ENCODE peak calls at places on chromosomes 13 and 19, in seven cellular contexts. C is HCT116, T is H1, B is K562, H is SK-N-SH, O is GM12878, K is HepG2. W is an unnamed sample.

GRCh38 chr19:22326219-22326618 is 40.0 kb downstream of the ZNF729 start:
- DNase-seq in C (no peak), T (no peak), B (no peak), H (no peak), O (no peak), K (no peak), W (peak; percentile 9)

GRCh38 chr13:49615844-49616687 is 12.2 kb upstream of the ARL11 start:
- DNase-seq in C (no peak), T (no peak), B (no peak), H (no peak), O (no peak), K (no peak), W (no peak)

GRCh38 chr13:100645382-100645781 is 29.2 kb downstream of the TMTC4 start:
- DNase-seq in C (no peak), T (no peak), B (no peak), H (no peak), O (no peak), K (no peak), W (no peak)

GRCh38 chr19:1122972-1123363 is 19.2 kb downstream of the GPX4 start:
- DNase-seq in C (peak; percentile 55), T (no peak), B (peak; percentile 99), H (peak; percentile 99), O (no peak), K (peak; percentile 29), W (peak; percentile 86)

GRCh38 chr13:37109080-37109678 is 3.7 kb upstream of the CSNK1A1L start:
- DNase-seq in C (no peak), T (no peak), B (no peak), H (peak; percentile 26), O (no peak), K (peak; percentile 3), W (peak; percentile 48)

GRCh38 chr19:55459950-55460657 is 1.3 kb downstream of the ISOC2 start:
- DNase-seq in C (no peak), T (no peak), B (no peak), H (peak; percentile 52), O (no peak), K (peak; percentile 62), W (no peak)

GRCh38 chr13:27170521-27171243 is 929 bp downstream of the USP12 start:
- DNase-seq in C (peak; percentile 8), T (no peak), B (peak; percentile 32), H (no peak), O (no peak), K (peak; percentile 33), W (peak; percentile 52)

GRCh38 chr19:54164369-54165068 is 5.0 kb upstream of the LENG1 start:
- DNase-seq in C (peak; percentile 39), T (peak; percentile 76), B (peak; percentile 94), H (no peak), O (no peak), K (no peak), W (no peak)

GRCh38 chr19:16273005-16273404 is 51.6 kb upstream of the KLF2 start:
- DNase-seq in C (no peak), T (no peak), B (no peak), H (no peak), O (no peak), K (no peak), W (no peak)

GRCh38 chr19:56866563-56866962 is 26.0 kb upstream of the PEG3 start:
- DNase-seq in C (no peak), T (no peak), B (no peak), H (peak; percentile 17), O (no peak), K (no peak), W (no peak)

GRCh38 chr19:390386-391198 is 18.4 kb downstream of the C2CD4C start:
- DNase-seq in C (no peak), T (no peak), B (no peak), H (peak; percentile 39), O (no peak), K (no peak), W (no peak)

GRCh38 chr19:53195265-53195879 is 2.2 kb upstream of the ZNF665 start:
- DNase-seq in C (peak; percentile 42), T (no peak), B (peak; percentile 59), H (peak; percentile 66), O (peak; percentile 27), K (peak; percentile 67), W (peak; percentile 35)

GRCh38 chr13:36310417-36311108 is 12.9 kb upstream of the CCDC169 start:
- DNase-seq in C (no peak), T (no peak), B (no peak), H (no peak), O (no peak), K (no peak), W (no peak)

GRCh38 chr13:50116430-50116973 is 101.3 kb downstream of the KCNRG start:
- DNase-seq in C (no peak), T (no peak), B (no peak), H (no peak), O (no peak), K (no peak), W (no peak)

GRCh38 chr13:40152145-40152544 is 496.7 kb downstream of the COG6 start:
- DNase-seq in C (peak; percentile 54), T (no peak), B (no peak), H (no peak), O (no peak), K (no peak), W (no peak)

GRCh38 chr19:17727843-17728242 is 8.6 kb downstream of the MAP1S start:
- DNase-seq in C (no peak), T (no peak), B (no peak), H (no peak), O (no peak), K (no peak), W (no peak)

GRCh38 chr13:64540468-64540867 is 2689.7 kb downstream of the PCDH9 start:
- DNase-seq in C (no peak), T (no peak), B (no peak), H (no peak), O (no peak), K (no peak), W (no peak)

GRCh38 chr19:369876-370275 is 25.3 kb upstream of the MIER2 start:
- DNase-seq in C (no peak), T (no peak), B (no peak), H (no peak), O (no peak), K (no peak), W (no peak)

GRCh38 chr13:112457485-112457884 is 81.3 kb downstream of the SPACA7 start:
- DNase-seq in C (no peak), T (no peak), B (no peak), H (no peak), O (no peak), K (no peak), W (no peak)

GRCh38 chr19:45424191-45425058 is 708 bp upstream of the ERCC1 start:
- DNase-seq in C (peak; percentile 91), T (no peak), B (peak; percentile 69), H (peak; percentile 67), O (no peak), K (peak; percentile 86), W (no peak)

GRCh38 chr19:926595-927043 is 784 bp downstream of the ARID3A start:
- DNase-seq in C (no peak), T (no peak), B (no peak), H (no peak), O (no peak), K (no peak), W (no peak)

GRCh38 chr19:33407716-33408115 is 34.2 kb downstream of the CEBPG start:
- DNase-seq in C (no peak), T (no peak), B (no peak), H (peak; percentile 30), O (no peak), K (no peak), W (no peak)

GRCh38 chr19:39413269-39413902 is 917 bp downstream of the PLEKHG2 start:
- DNase-seq in C (no peak), T (no peak), B (peak; percentile 70), H (peak; percentile 88), O (no peak), K (no peak), W (peak; percentile 48)

DNA sequence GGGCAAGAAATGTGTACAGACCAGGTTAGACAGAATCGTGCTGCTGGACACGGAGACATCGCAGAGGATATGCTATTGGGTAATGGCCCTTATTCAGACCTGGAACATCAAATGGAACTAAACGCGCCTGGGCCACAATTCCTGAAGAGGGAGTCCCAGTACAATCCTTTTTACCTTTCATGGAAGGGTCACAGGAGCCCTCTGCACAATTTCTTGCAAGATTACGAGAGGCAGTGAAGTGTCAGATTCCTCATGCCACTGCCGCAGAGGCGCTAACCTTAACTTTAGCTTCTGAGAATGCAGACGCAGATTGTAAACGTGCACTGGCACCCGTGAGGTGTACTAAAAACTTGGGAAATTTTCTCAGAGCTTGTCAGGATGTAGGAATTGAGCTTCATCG is 18.1 kb downstream of the CLEC4M start:
- DNase-seq in C (no peak), T (no peak), B (no peak), H (no peak), O (no peak), K (no peak), W (no peak)
- TF ChIP-seq JUND in C (no peak), T (no peak), B (no peak), H (no peak), O (no peak), K (no peak), W (no peak)

GRCh38 chr13:28373803-28374202 is 121.1 kb downstream of the FLT1 start:
- DNase-seq in C (no peak), T (no peak), B (no peak), H (no peak), O (no peak), K (no peak), W (no peak)
- TF ChIP-seq JUND in C (no peak), T (no peak), B (no peak), H (no peak), O (no peak), K (no peak), W (no peak)

DNA sequence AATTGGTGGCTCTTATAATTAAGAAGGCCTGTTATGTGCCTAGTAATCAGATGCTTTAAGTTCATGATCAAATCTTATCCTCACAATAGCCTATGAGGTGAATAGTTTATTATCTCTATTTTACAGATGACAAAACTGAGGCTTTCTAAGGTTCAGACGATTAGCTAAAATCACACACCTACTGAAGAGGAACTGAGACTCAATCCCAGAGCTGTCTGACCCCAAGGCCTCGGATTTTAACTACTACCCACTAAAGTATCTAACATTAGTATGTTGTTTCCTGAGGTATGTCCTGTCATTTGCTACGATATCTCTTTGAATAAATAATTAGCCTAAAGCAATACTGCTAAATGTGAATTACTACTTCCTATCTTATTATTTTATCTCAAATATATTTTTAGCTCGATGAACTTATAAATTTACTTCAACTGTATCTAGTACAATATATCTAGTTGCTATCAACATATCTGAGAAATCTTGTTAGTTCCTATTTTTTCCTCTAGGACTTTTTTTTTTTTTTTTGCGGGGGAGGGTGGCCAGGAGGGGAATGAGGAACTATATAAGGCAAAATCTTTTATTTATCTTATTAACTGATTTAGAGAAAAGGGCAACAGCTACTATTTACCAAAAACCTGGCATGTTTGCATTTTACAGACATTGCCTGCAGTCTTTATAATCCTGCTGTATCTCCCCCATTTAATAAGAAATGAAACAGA is 118.5 kb downstream of the ABCC4 start:
- DNase-seq in C (no peak), T (no peak), B (no peak), H (no peak), O (no peak), K (no peak), W (no peak)
- TF ChIP-seq JUND in C (no peak), T (no peak), B (no peak), H (no peak), O (no peak), K (no peak), W (no peak)

DNA sequence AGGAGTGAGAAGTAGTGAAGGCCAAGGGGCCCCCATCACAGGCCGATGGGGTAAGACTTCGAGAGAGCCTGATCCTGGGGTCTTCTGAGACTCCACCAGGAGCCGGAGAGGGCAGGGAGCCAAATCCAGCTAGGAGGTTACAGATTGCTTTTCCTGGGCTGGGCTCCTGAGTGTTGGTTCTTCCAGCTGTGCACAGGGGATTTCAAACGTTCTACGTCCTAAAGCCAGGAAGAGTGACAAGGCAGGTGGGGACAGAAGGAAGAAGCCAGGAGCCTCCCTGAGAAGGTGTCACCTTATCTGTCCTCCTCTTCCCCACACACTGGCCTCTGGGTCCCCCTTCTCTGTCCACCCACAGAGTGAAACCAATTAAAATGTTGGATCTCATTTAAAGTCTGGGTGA is 16.1 kb upstream of the TPRX2 start:
- DNase-seq in C (no peak), T (no peak), B (no peak), H (no peak), O (no peak), K (no peak), W (no peak)
- TF ChIP-seq JUND in C (no peak), T (no peak), B (no peak), H (no peak), O (no peak), K (no peak), W (no peak)

W was measured in T47D.